ENCODE peak calls at places on chromosomes 5 and 9, in seven cellular contexts. B is GM12878, U is H1, A is HepG2, D is HCT116, S is SK-N-SH, E is K562. I is an unnamed sample.
A peak's percentile ranks its signal among the peaks of the same experiment; 100 is the strongest.

GRCh38 chr9:17219261-17219660 is 84.4 kb downstream of the CNTLN start:
- DNase-seq in D (no peak), E (no peak), B (no peak), S (no peak), U (no peak), A (no peak), I (peak; percentile 3)

GRCh38 chr5:178338126-178338749 is 105.6 kb upstream of the PHYKPL start:
- DNase-seq in A (no peak), U (no peak), D (no peak), E (no peak), S (no peak), B (no peak), I (no peak)

GRCh38 chr5:1442222-1443144 is 2.8 kb downstream of the SLC6A3 start:
- DNase-seq in U (no peak), A (no peak), D (no peak), B (no peak), S (no peak), E (no peak), I (no peak)

GRCh38 chr5:115640274-115640673 is 14.4 kb upstream of the TMED7 start:
- DNase-seq in D (no peak), E (no peak), A (no peak), S (no peak), B (no peak), U (no peak), I (no peak)

GRCh38 chr9:101453776-101454570 is 18.4 kb upstream of the ALDOB start:
- DNase-seq in S (no peak), A (no peak), E (no peak), U (no peak), B (no peak), D (no peak), I (no peak)

GRCh38 chr9:134055981-134056461 is 11.8 kb downstream of the BRD3 start:
- DNase-seq in E (no peak), B (no peak), S (peak; percentile 61), U (no peak), A (no peak), D (no peak), I (peak; percentile 61)

GRCh38 chr5:171961117-171961516 is 45.3 kb downstream of the FBXW11 start:
- DNase-seq in D (no peak), U (no peak), E (no peak), A (no peak), S (no peak), B (peak; percentile 74), I (no peak)

GRCh38 chr9:104386425-104387069 is 117.5 kb upstream of the OR13F1 start:
- DNase-seq in B (no peak), A (peak; percentile 16), D (peak; percentile 22), S (peak; percentile 41), E (no peak), U (no peak), I (peak; percentile 48)

GRCh38 chr9:107870927-107871720 is 381.6 kb upstream of the KLF4 start:
- DNase-seq in B (no peak), A (no peak), E (no peak), D (no peak), S (no peak), U (no peak), I (no peak)

GRCh38 chr5:148939676-148940075 is 113.3 kb downstream of the ADRB2 start:
- DNase-seq in B (no peak), U (no peak), D (no peak), A (no peak), E (no peak), S (no peak), I (no peak)

GRCh38 chr9:36625006-36625600 is 52.4 kb downstream of the MELK start:
- DNase-seq in S (no peak), A (no peak), B (no peak), U (no peak), D (peak; percentile 7), E (no peak), I (no peak)

GRCh38 chr5:28165116-28165515 is 1126.7 kb upstream of the CDH9 start:
- DNase-seq in U (no peak), E (no peak), D (no peak), A (no peak), S (no peak), B (no peak), I (no peak)

GRCh38 chr5:43041669-43042175 is 1.6 kb upstream of the ANXA2R start:
- DNase-seq in D (no peak), S (no peak), B (no peak), E (no peak), U (no peak), A (peak; percentile 46), I (peak; percentile 35)

GRCh38 chr5:337565-338130 is 16.1 kb downstream of the AHRR start:
- DNase-seq in S (peak; percentile 33), E (no peak), D (peak; percentile 59), A (peak; percentile 45), B (no peak), U (no peak), I (peak; percentile 94)

GRCh38 chr5:139967353-139967752 is 75.7 kb downstream of the NRG2 start:
- DNase-seq in E (no peak), B (no peak), U (no peak), S (no peak), D (no peak), A (no peak), I (no peak)

GRCh38 chr5:157222506-157223230 is 42.0 kb downstream of the ITK start:
- DNase-seq in B (no peak), A (no peak), D (no peak), S (no peak), U (no peak), E (no peak), I (no peak)
- TF ChIP-seq JUND in B (no peak), A (no peak), D (no peak), S (no peak), U (no peak), E (no peak), I (no peak)

GRCh38 chr5:107764282-107764681 is 93.5 kb upstream of the EFNA5 start:
- DNase-seq in A (no peak), U (no peak), S (no peak), B (no peak), E (no peak), D (no peak), I (no peak)

GRCh38 chr5:107764976-107765684 is 94.4 kb upstream of the EFNA5 start:
- DNase-seq in A (no peak), B (no peak), E (no peak), U (no peak), D (no peak), S (no peak), I (no peak)

GRCh38 chr5:107765685-107766063 is 94.9 kb upstream of the EFNA5 start:
- DNase-seq in E (no peak), D (no peak), B (no peak), A (no peak), U (no peak), S (no peak), I (no peak)

GRCh38 chr5:107769531-107769930 is 98.8 kb upstream of the EFNA5 start:
- DNase-seq in E (no peak), A (no peak), D (no peak), U (no peak), S (no peak), B (no peak), I (no peak)

GRCh38 chr5:107766439-107766838 is 95.7 kb upstream of the EFNA5 start:
- DNase-seq in B (no peak), E (no peak), D (no peak), A (no peak), S (no peak), U (no peak), I (no peak)
- TF ChIP-seq JUND in B (no peak), E (no peak), D (no peak), A (no peak), S (no peak), U (no peak), I (no peak)

GRCh38 chr5:93791520-93791972 is 50.1 kb upstream of the POU5F2 start:
- DNase-seq in U (no peak), D (no peak), A (peak; percentile 14), E (no peak), S (no peak), B (no peak), I (peak; percentile 15)
- TF ChIP-seq JUND in U (no peak), D (no peak), A (no peak), E (no peak), S (no peak), B (no peak), I (no peak)

GRCh38 chr5:110702704-110703103 is 23.8 kb downstream of the TMEM232 start:
- DNase-seq in A (peak; percentile 1), B (no peak), S (no peak), U (no peak), D (no peak), E (no peak), I (no peak)

GRCh38 chr5:110703481-110703880 is 23.0 kb downstream of the TMEM232 start:
- DNase-seq in D (no peak), E (no peak), U (no peak), A (no peak), B (no peak), S (no peak), I (no peak)

GRCh38 chr5:110705349-110705748 is 21.1 kb downstream of the TMEM232 start:
- DNase-seq in D (no peak), B (no peak), E (no peak), U (no peak), S (no peak), A (no peak), I (no peak)

GRCh38 chr5:110702300-110702699 is 24.2 kb downstream of the TMEM232 start:
- DNase-seq in D (no peak), E (no peak), S (no peak), A (no peak), U (no peak), B (no peak), I (no peak)
- TF ChIP-seq JUND in D (no peak), E (no peak), S (no peak), A (no peak), U (no peak), B (no peak), I (no peak)

DNA sequence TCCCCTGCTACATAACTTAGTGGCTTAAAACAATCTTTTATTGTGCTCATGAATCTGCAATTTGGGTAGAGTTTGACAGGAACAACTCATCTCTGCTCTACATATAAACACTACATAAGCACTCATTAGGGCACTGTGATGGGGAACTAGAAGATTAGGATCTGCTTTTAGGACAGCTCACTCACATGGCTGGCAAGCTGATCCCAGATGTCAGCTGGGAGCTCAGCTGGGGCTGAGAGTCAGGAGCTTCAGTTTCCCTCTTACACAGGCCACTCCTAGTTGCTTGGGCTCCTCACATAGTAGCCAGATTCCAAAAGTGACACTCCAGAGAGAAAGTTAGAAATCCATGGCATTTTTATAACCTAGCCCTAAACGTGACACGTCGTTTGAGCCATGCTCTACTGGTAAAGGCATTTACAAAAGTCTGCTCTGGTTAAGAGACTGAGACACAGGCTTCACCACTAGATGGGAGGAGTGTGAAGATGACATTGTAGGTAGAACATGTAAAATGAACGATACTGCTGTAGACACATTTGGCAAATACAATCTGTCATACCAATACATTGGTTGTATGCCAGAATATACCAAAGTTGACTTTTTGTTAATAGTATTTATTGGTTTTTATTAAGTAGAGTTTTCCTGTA is 23.6 kb downstream of the SCAI start:
- DNase-seq in A (no peak), U (no peak), S (peak; percentile 64), B (no peak), E (no peak), D (no peak), I (peak; percentile 49)
- TF ChIP-seq JUND in A (no peak), U (no peak), S (no peak), B (no peak), E (no peak), D (no peak), I (no peak)

DNA sequence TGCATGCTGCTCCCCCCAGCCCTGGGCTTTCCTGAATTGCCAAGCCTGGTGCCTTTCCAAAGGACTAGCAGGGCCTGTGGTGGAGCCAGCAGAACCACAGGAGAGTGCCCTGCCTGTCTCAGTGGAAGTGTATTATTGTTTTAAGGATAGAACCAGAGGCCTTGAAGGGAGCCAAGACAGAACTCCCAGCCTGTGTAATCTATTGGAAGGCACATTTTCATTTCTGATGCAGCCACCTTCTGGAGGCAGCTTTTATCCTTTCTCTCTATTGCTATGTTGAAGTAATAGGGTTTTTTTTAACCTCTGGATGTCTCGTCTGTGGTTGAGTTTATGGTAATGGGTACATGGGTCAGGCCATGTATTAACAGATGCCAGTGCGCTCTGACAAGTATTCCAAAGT is 29.3 kb downstream of the RNF44 start:
- DNase-seq in U (no peak), D (no peak), B (no peak), A (no peak), S (no peak), E (no peak), I (no peak)
- TF ChIP-seq JUND in U (no peak), D (no peak), B (no peak), A (no peak), S (no peak), E (no peak), I (no peak)

I was measured in T47D.